ENCODE peak calls at places on chromosomes 2 and 18, in four cellular contexts. I, A, D and M are unnamed samples. For H3K4me1, the result is how much of the 10 kb centered on the place peaks cover.

GRCh38 chr2:97677480-97677879 is 8.0 kb downstream of the C2orf92 start:
- DNase-seq in I (no peak), A (no peak), D (no peak), M (no peak)

GRCh38 chr2:10514287-10514686 is 66.2 kb upstream of the ODC1 start:
- DNase-seq in I (no peak), A (no peak), D (no peak), M (no peak)

GRCh38 chr2:168246483-168247340 is 683 bp downstream of the STK39 start:
- DNase-seq in I (peak), A (peak), D (no peak), M (peak)

GRCh38 chr2:232528746-232529445 is 2.9 kb downstream of the CHRND start:
- DNase-seq in I (peak), A (no peak), D (no peak), M (no peak)

GRCh38 chr2:98172951-98173350 is 86.0 kb downstream of the VWA3B start:
- DNase-seq in I (no peak), A (no peak), D (no peak), M (no peak)

GRCh38 chr18:46402396-46402795 is 254.6 kb downstream of the LOXHD1 start:
- DNase-seq in I (no peak), A (no peak), D (no peak), M (no peak)

GRCh38 chr2:120763931-120764330 is 28.3 kb downstream of the GLI2 start:
- DNase-seq in I (no peak), A (no peak), D (no peak), M (no peak)

GRCh38 chr2:62197017-62197586 is 1.2 kb downstream of the B3GNT2 start:
- DNase-seq in I (peak), A (peak), D (no peak), M (no peak)

GRCh38 chr2:147989809-147990403 is 30.6 kb downstream of the ORC4 start:
- DNase-seq in I (peak), A (peak), D (peak), M (no peak)

GRCh38 chr2:26521054-26521912 is 43.4 kb upstream of the OTOF start:
- DNase-seq in I (peak), A (peak), D (no peak), M (peak)

GRCh38 chr2:83234291-83234690 is 1224.8 kb downstream of the SUCLG1 start:
- DNase-seq in I (no peak), A (no peak), D (no peak), M (no peak)

GRCh38 chr18:79598885-79599175 is 80.8 kb upstream of the CTDP1 start:
- DNase-seq in I (no peak), A (no peak), D (no peak), M (no peak)

GRCh38 chr2:238894226-238894949 is 46.5 kb downstream of the TWIST2 start:
- DNase-seq in I (no peak), A (no peak), D (no peak), M (no peak)

GRCh38 chr2:121239471-121239870 is 45.5 kb downstream of the TFCP2L1 start:
- DNase-seq in I (no peak), A (no peak), D (no peak), M (no peak)

GRCh38 chr2:42963452-42964068 is 171.2 kb upstream of the HAAO start:
- DNase-seq in I (no peak), A (no peak), D (no peak), M (no peak)

GRCh38 chr2:9690252-9690651 is 59.5 kb upstream of the YWHAQ start:
- DNase-seq in I (no peak), A (no peak), D (no peak), M (no peak)

GRCh38 chr18:13641551-13642439 is 84.6 kb downstream of the FAM210A start:
- DNase-seq in I (no peak), A (no peak), D (no peak), M (no peak)

GRCh38 chr18:12317664-12318333 is 9.8 kb downstream of the TUBB6 start:
- DNase-seq in I (no peak), A (no peak), D (no peak), M (no peak)

GRCh38 chr2:198102841-198103240 is 298.4 kb downstream of the PLCL1 start:
- DNase-seq in I (no peak), A (no peak), D (no peak), M (no peak)

GRCh38 chr2:185014076-185014475 is 415.7 kb downstream of the ZNF804A start:
- DNase-seq in I (no peak), A (no peak), D (no peak), M (no peak)

DNA sequence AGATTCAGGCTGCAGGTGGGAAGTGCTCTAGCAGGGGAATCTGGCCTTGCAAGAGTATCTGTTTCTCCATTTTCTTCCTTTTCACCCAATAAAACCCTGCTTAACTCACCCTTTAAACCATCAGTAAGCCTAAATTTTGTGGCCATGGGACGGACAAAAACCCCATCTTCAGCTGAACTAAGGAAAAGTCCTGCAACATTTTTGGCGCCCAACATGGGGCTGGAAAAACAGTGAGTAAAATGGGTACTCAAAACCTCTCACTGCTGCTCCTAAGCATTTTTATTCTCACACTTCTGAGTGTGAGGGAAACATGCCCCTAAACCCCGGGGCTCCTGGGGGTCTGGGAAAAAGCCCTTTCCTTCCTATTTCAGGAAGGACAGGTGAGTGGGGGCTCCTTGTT is 414.3 kb downstream of the ZNF804A start:
- DNase-seq in I (no peak), A (no peak), D (no peak), M (peak)
- TF ChIP-seq RFX5 in I (no peak), A (no peak), D (no peak), M (no peak)

GRCh38 chr2:140695163-140695562 is 1435.7 kb downstream of the LRP1B start:
- DNase-seq in I (no peak), A (no peak), D (no peak), M (no peak)
- TF ChIP-seq NRF1 in I (no peak), A (no peak), D (no peak), M (no peak)

GRCh38 chr2:240962371-240963064 is 35.9 kb upstream of the SNED1 start:
- DNase-seq in I (peak), A (no peak), D (no peak), M (no peak)
- H3K4me1 ChIP-seq in I (under half), A (under half), D (under half), M (under half)

DNA sequence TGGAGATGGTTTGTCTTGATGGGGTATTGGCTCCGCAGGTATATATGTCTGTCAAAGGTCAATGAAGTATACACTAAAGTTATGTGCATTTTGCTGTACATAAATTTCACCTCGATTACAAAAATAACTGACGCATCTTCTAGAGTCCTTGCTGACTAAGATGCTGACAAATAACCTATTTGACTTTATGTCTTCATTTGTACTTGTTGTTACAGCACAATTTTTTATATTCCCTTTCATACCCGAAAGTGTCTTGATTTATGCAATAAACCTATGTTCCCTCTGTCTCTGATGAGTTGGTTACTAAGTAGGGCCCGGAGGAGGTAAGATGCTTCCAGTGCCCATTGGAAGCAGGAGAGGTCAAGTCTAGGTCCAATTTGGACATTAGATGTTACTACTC is 93.5 kb downstream of the COPS8 start:
- DNase-seq in I (no peak), A (no peak), D (no peak), M (no peak)
- TF ChIP-seq RFX5 in I (no peak), A (no peak), D (no peak), M (no peak)

GRCh38 chr2:85847051-85847588 is 41.7 kb downstream of the ST3GAL5 start:
- DNase-seq in I (no peak), A (no peak), D (no peak), M (no peak)

GRCh38 chr2:85846411-85846810 is 42.4 kb downstream of the ST3GAL5 start:
- DNase-seq in I (no peak), A (no peak), D (no peak), M (no peak)

GRCh38 chr2:85844486-85844885 is 44.3 kb downstream of the ST3GAL5 start:
- DNase-seq in I (no peak), A (no peak), D (no peak), M (no peak)

GRCh38 chr2:85840091-85840490 is 48.7 kb downstream of the ST3GAL5 start:
- DNase-seq in I (no peak), A (peak), D (no peak), M (no peak)

DNA sequence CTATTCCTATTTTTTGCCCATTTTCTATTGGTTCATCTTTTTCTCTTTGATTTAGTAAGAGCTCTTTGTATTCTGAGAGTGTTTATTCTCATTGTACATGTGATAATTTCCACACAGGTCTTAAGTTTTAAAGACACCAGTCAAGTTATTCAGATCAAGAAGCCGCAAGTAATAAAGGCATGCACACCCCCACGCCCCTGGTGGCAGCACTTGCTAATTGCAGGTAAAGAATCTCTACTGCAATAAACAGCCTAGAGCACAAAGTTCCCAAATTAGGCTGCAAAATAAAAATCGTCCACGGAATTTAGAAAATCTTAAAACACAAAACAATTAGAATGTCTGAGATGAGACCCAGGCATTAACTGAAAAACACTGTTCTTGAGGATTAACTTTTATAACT is 45.2 kb downstream of the ST3GAL5 start:
- DNase-seq in I (peak), A (peak), D (no peak), M (no peak)
- TF ChIP-seq NRF1 in I (no peak), A (no peak), D (no peak), M (no peak)

DNA sequence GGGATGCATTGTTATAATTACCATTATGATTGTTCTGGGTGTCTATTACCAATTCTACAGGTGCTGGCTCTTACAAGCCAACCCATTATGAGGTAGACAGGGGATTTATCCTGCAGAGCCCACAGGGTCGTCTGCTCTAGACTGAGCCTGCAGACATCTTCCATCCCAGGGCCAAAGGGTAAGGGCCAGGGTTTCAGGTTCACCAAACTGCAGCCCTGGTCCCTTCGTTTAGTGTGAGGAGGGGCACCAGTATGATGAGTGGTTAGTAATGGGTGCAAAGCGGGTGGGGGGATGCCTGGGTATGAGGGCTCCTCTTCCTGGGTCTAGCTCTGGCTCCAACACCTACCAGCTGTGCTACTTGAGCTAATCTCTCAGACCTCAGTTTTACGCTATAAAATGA is 1.2 kb upstream of the ARID5A start:
- DNase-seq in I (no peak), A (no peak), D (no peak), M (no peak)
- H3K4me1 ChIP-seq in I (under half), A (under half), D (half or more), M (under half)

GRCh38 chr18:44795241-44795640 is 114.6 kb downstream of the SETBP1 start:
- DNase-seq in I (no peak), A (no peak), D (no peak), M (no peak)
- TF ChIP-seq RFX5 in I (no peak), A (no peak), D (no peak), M (no peak)